ENCODE peak calls at places on chromosomes 7 and 10, in eight cellular contexts. One of them, this sample, is unnamed.

GRCh38 chr7:148163246-148163645 is 427.3 kb upstream of the C7orf33 start:
- DNase-seq in left lung: no peak
- DNase-seq in heart right ventricle: no peak
- DNase-seq in kidney epithelial cell: no peak
- DNase-seq in AG10803: no peak
- DNase-seq in heart left ventricle: no peak
- DNase-seq in A549: no peak
- DNase-seq in endodermal cell: no peak
- DNase-seq in this sample: no peak

GRCh38 chr7:155774947-155775346 is 37.3 kb downstream of the SHH start:
- DNase-seq in left lung: no peak
- DNase-seq in heart right ventricle: no peak
- DNase-seq in kidney epithelial cell: no peak
- DNase-seq in AG10803: no peak
- DNase-seq in heart left ventricle: no peak
- DNase-seq in A549: no peak
- DNase-seq in endodermal cell: peak; percentile 18
- DNase-seq in this sample: peak; percentile 71

GRCh38 chr7:137954614-137955013 is 47.3 kb downstream of the CREB3L2 start:
- DNase-seq in left lung: no peak
- DNase-seq in heart right ventricle: no peak
- DNase-seq in kidney epithelial cell: no peak
- DNase-seq in AG10803: no peak
- DNase-seq in heart left ventricle: no peak
- DNase-seq in A549: no peak
- DNase-seq in endodermal cell: no peak
- DNase-seq in this sample: peak; percentile 56

GRCh38 chr10:84138478-84139125 is 707 bp upstream of the GHITM start:
- DNase-seq in left lung: no peak
- DNase-seq in heart right ventricle: peak; percentile 12
- DNase-seq in kidney epithelial cell: no peak
- DNase-seq in AG10803: no peak
- DNase-seq in heart left ventricle: peak; percentile 59
- DNase-seq in A549: peak; percentile 39
- DNase-seq in endodermal cell: no peak
- DNase-seq in this sample: peak; percentile 33

GRCh38 chr10:77279207-77279606 is 358.4 kb downstream of the KCNMA1 start:
- DNase-seq in left lung: no peak
- DNase-seq in heart right ventricle: no peak
- DNase-seq in kidney epithelial cell: no peak
- DNase-seq in AG10803: peak; percentile 82
- DNase-seq in heart left ventricle: no peak
- DNase-seq in A549: no peak
- DNase-seq in endodermal cell: no peak
- DNase-seq in this sample: peak; percentile 70

GRCh38 chr10:100194711-100195110 is 8.9 kb upstream of the ERLIN1 start:
- DNase-seq in left lung: no peak
- DNase-seq in heart right ventricle: no peak
- DNase-seq in kidney epithelial cell: no peak
- DNase-seq in AG10803: no peak
- DNase-seq in heart left ventricle: no peak
- DNase-seq in A549: no peak
- DNase-seq in endodermal cell: no peak
- DNase-seq in this sample: no peak

GRCh38 chr7:6273380-6273837 is 985 bp upstream of the CYTH3 start:
- DNase-seq in left lung: no peak
- DNase-seq in heart right ventricle: no peak
- DNase-seq in kidney epithelial cell: no peak
- DNase-seq in AG10803: no peak
- DNase-seq in heart left ventricle: no peak
- DNase-seq in A549: no peak
- DNase-seq in endodermal cell: no peak
- DNase-seq in this sample: no peak

GRCh38 chr10:62433181-62433692 is 59.1 kb downstream of the ZNF365 start:
- DNase-seq in left lung: peak; percentile 64
- DNase-seq in heart right ventricle: no peak
- DNase-seq in kidney epithelial cell: peak; percentile 97
- DNase-seq in AG10803: peak; percentile 95
- DNase-seq in heart left ventricle: peak; percentile 51
- DNase-seq in A549: peak; percentile 76
- DNase-seq in endodermal cell: no peak
- DNase-seq in this sample: peak; percentile 99

GRCh38 chr7:23852135-23852534 is 142.1 kb downstream of the STK31 start:
- DNase-seq in left lung: no peak
- DNase-seq in heart right ventricle: no peak
- DNase-seq in kidney epithelial cell: no peak
- DNase-seq in AG10803: no peak
- DNase-seq in heart left ventricle: no peak
- DNase-seq in A549: no peak
- DNase-seq in endodermal cell: no peak
- DNase-seq in this sample: no peak

GRCh38 chr10:11249134-11249533 is 231.5 kb downstream of the CELF2 start:
- DNase-seq in left lung: no peak
- DNase-seq in heart right ventricle: no peak
- DNase-seq in kidney epithelial cell: no peak
- DNase-seq in AG10803: no peak
- DNase-seq in heart left ventricle: no peak
- DNase-seq in A549: no peak
- DNase-seq in endodermal cell: no peak
- DNase-seq in this sample: no peak

GRCh38 chr10:5064656-5065055 is 29.6 kb upstream of the AKR1C3 start:
- DNase-seq in left lung: no peak
- DNase-seq in heart right ventricle: no peak
- DNase-seq in kidney epithelial cell: no peak
- DNase-seq in AG10803: peak; percentile 62
- DNase-seq in heart left ventricle: no peak
- DNase-seq in A549: no peak
- DNase-seq in endodermal cell: no peak
- DNase-seq in this sample: no peak

GRCh38 chr7:12770227-12770975 is 83.0 kb downstream of the ARL4A start:
- DNase-seq in left lung: no peak
- DNase-seq in heart right ventricle: no peak
- DNase-seq in kidney epithelial cell: no peak
- DNase-seq in AG10803: peak; percentile 22
- DNase-seq in heart left ventricle: no peak
- DNase-seq in A549: no peak
- DNase-seq in endodermal cell: peak; percentile 50
- DNase-seq in this sample: no peak

DNA sequence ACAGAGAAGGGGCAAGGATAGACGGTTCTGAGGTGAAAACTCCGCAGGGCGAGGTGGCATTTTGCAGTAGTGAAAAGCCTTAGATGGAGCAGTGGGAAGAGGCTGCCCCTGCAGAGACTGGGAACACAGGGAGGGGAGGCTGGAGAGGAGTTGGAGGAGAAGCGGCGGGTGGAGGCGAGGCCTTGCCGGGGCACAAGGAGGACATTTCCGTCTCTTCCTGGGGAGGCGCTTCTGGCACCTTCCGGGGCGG is 42.6 kb downstream of the LDB3 start:
- DNase-seq in left lung: no peak
- DNase-seq in heart right ventricle: no peak
- DNase-seq in kidney epithelial cell: no peak
- DNase-seq in AG10803: no peak
- DNase-seq in heart left ventricle: no peak
- DNase-seq in A549: no peak
- DNase-seq in endodermal cell: no peak
- DNase-seq in this sample: no peak
- TF ChIP-seq CTCF in left lung: peak; percentile 86
- TF ChIP-seq CTCF in heart right ventricle: no peak
- TF ChIP-seq CTCF in kidney epithelial cell: peak; percentile 44
- TF ChIP-seq CTCF in AG10803: peak; percentile 64
- TF ChIP-seq CTCF in heart left ventricle: no peak
- TF ChIP-seq CTCF in A549: no peak
- TF ChIP-seq CTCF in endodermal cell: no peak
- TF ChIP-seq CTCF in this sample: no peak

GRCh38 chr10:31694929-31695837 is 233.4 kb downstream of the ARHGAP12 start:
- DNase-seq in left lung: no peak
- DNase-seq in heart right ventricle: no peak
- DNase-seq in kidney epithelial cell: no peak
- DNase-seq in AG10803: peak; percentile 85
- DNase-seq in heart left ventricle: no peak
- DNase-seq in A549: no peak
- DNase-seq in endodermal cell: no peak
- DNase-seq in this sample: peak; percentile 89

GRCh38 chr10:31698169-31698890 is 230.3 kb downstream of the ARHGAP12 start:
- DNase-seq in left lung: no peak
- DNase-seq in heart right ventricle: no peak
- DNase-seq in kidney epithelial cell: no peak
- DNase-seq in AG10803: peak; percentile 96
- DNase-seq in heart left ventricle: no peak
- DNase-seq in A549: no peak
- DNase-seq in endodermal cell: no peak
- DNase-seq in this sample: peak; percentile 96

GRCh38 chr10:31693499-31693898 is 235.1 kb downstream of the ARHGAP12 start:
- DNase-seq in left lung: no peak
- DNase-seq in heart right ventricle: no peak
- DNase-seq in kidney epithelial cell: no peak
- DNase-seq in AG10803: no peak
- DNase-seq in heart left ventricle: no peak
- DNase-seq in A549: no peak
- DNase-seq in endodermal cell: no peak
- DNase-seq in this sample: no peak

GRCh38 chr10:31700222-31700621 is 228.4 kb downstream of the ARHGAP12 start:
- DNase-seq in left lung: no peak
- DNase-seq in heart right ventricle: peak; percentile 42
- DNase-seq in kidney epithelial cell: no peak
- DNase-seq in AG10803: no peak
- DNase-seq in heart left ventricle: peak; percentile 71
- DNase-seq in A549: no peak
- DNase-seq in endodermal cell: no peak
- DNase-seq in this sample: no peak

DNA sequence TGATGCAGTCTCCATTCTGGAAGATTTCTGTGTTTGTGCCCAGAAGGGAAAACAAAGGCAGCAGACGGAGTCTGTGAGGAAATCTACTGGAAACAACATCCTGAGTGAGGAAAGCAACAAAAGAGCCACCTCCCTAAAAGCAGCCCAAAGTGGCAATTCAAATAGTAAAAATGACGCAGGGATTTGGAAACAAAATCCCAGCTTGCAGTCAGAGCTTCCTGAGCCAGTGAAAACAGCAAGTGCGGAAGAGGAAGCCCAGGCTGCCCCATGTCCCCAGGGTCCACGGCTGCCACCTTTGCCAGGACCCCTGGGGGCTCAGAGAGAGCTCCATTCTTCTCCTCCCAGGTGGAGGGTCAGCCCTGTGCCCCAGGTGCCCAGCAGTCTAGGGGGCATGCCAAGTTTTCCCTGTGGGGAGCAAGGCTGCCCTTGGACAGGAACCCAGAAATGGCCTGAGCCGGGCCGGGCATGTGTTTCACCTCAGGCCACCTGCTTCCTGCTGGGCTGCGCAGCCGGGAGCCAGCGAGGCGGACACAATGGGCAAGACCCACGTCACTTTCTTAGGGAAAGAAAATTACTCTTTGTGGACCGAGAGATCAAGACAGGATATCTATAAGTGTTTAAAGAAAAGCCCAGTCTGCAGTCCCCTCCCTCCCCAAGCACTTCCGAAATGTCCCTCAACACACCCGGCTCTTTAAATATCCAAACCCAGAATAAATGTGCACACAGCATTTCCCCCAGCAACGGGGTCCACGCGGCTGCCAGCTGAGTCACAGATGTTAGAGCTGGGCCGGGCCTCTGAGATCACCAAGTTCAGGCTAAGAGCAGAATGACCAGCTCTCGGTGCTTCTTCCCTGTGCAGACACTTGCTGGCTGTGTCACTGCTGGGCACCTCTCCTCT is 231.1 kb downstream of the ARHGAP12 start:
- DNase-seq in left lung: peak; percentile 83
- DNase-seq in heart right ventricle: peak; percentile 85
- DNase-seq in kidney epithelial cell: peak; percentile 28
- DNase-seq in AG10803: peak; percentile 86
- DNase-seq in heart left ventricle: peak; percentile 91
- DNase-seq in A549: no peak
- DNase-seq in endodermal cell: no peak
- DNase-seq in this sample: peak; percentile 90
- H3K4me3 ChIP-seq in left lung: no peak overlapping the region
- H3K4me3 ChIP-seq in heart right ventricle: peak overlapping the region; percentile 6
- H3K4me3 ChIP-seq in kidney epithelial cell: no peak overlapping the region
- H3K4me3 ChIP-seq in AG10803: peak overlapping the region; percentile 36
- H3K4me3 ChIP-seq in heart left ventricle: peak overlapping the region; percentile 42
- H3K4me3 ChIP-seq in A549: no peak overlapping the region
- H3K4me3 ChIP-seq in endodermal cell: no peak overlapping the region
- H3K4me3 ChIP-seq in this sample: peak overlapping the region; percentile 17

GRCh38 chr10:42754155-42755027 is 28.2 kb upstream of the BMS1 start:
- DNase-seq in left lung: no peak
- DNase-seq in heart right ventricle: peak; percentile 58
- DNase-seq in kidney epithelial cell: no peak
- DNase-seq in AG10803: no peak
- DNase-seq in heart left ventricle: peak; percentile 74
- DNase-seq in A549: peak; percentile 15
- DNase-seq in endodermal cell: peak; percentile 85
- DNase-seq in this sample: no peak
- TF ChIP-seq CTCF in left lung: no peak
- TF ChIP-seq CTCF in heart right ventricle: no peak
- TF ChIP-seq CTCF in kidney epithelial cell: no peak
- TF ChIP-seq CTCF in AG10803: no peak
- TF ChIP-seq CTCF in heart left ventricle: no peak
- TF ChIP-seq CTCF in A549: no peak
- TF ChIP-seq CTCF in endodermal cell: peak; percentile 36
- TF ChIP-seq CTCF in this sample: no peak

DNA sequence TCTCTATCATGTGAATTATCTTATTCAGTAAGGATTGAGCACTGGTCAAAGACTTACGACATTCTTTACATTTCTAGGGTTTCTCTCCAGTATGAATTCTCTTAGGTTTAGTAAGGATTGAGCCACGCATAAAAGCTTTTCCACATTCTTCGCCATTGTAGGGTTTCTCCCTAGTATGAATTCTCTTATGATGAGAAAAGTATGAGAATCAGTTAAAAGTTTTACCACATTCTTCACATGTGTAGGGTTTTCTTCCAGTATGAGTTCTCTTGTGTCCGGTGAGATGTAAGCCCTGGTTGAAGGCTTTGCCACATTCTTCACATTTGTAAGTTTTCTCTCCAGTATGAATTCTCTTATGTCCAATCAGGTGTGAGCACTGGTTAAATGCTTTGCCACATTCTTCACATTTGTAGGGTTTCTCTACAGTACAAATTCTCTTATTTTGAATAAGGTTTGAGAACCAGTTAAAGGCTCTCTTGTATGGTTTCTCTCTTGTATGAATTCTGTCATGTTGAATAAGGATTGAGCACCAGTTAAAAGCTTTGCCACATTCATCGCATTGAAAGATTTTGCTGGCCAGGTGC is 445.9 kb downstream of the ZNF479 start:
- DNase-seq in left lung: no peak
- DNase-seq in heart right ventricle: no peak
- DNase-seq in kidney epithelial cell: no peak
- DNase-seq in AG10803: no peak
- DNase-seq in heart left ventricle: no peak
- DNase-seq in A549: no peak
- DNase-seq in endodermal cell: no peak
- DNase-seq in this sample: peak; percentile 0
- H3K4me3 ChIP-seq in left lung: no peak overlapping the region
- H3K4me3 ChIP-seq in heart right ventricle: no peak overlapping the region
- H3K4me3 ChIP-seq in kidney epithelial cell: no peak overlapping the region
- H3K4me3 ChIP-seq in AG10803: no peak overlapping the region
- H3K4me3 ChIP-seq in heart left ventricle: no peak overlapping the region
- H3K4me3 ChIP-seq in A549: no peak overlapping the region
- H3K4me3 ChIP-seq in endodermal cell: peak overlapping the region; percentile 18
- H3K4me3 ChIP-seq in this sample: no peak overlapping the region